ENCODE peak calls at places on chromosomes 4 and X, in ten cellular contexts. I, F, D, N, A, X, O, W, L and T are unnamed samples.

GRCh38 chrX:19867411-19867732 is 20.0 kb downstream of the SH3KBP1 start:
- DNase-seq in I (no peak), F (no peak), D (peak), N (no peak), A (peak), X (no peak), O (peak), W (no peak), L (no peak), T (no peak)

GRCh38 chr4:158411180-158411721 is 110.4 kb upstream of the RXFP1 start:
- DNase-seq in I (no peak), F (no peak), D (no peak), N (no peak), A (no peak), X (no peak), O (no peak), W (no peak), L (peak), T (no peak)

GRCh38 chr4:110290511-110290910 is 92.1 kb upstream of the ELOVL6 start:
- DNase-seq in I (no peak), F (no peak), D (no peak), N (no peak), A (no peak), X (no peak), O (no peak), W (no peak), L (no peak), T (no peak)

GRCh38 chr4:121182296-121182695 is 18.2 kb upstream of the TNIP3 start:
- DNase-seq in I (peak), F (no peak), D (no peak), N (no peak), A (peak), X (no peak), O (no peak), W (no peak), L (no peak), T (no peak)

GRCh38 chrX:39755152-39756032 is 342.4 kb downstream of the BCOR start:
- DNase-seq in I (peak), F (no peak), D (peak), N (peak), A (peak), X (peak), O (peak), W (no peak), L (peak), T (no peak)

GRCh38 chr4:729336-730315 is 24.0 kb downstream of the PCGF3 start:
- DNase-seq in I (no peak), F (no peak), D (no peak), N (no peak), A (no peak), X (no peak), O (no peak), W (no peak), L (no peak), T (no peak)

GRCh38 chr4:9870165-9870564 is 88.7 kb downstream of the DRD5 start:
- DNase-seq in I (no peak), F (no peak), D (no peak), N (no peak), A (no peak), X (no peak), O (no peak), W (no peak), L (no peak), T (no peak)

GRCh38 chr4:96175871-96176270 is 336.0 kb downstream of the PDHA2 start:
- DNase-seq in I (no peak), F (no peak), D (no peak), N (no peak), A (no peak), X (no peak), O (no peak), W (no peak), L (no peak), T (no peak)

GRCh38 chrX:112830540-112830939 is 10.1 kb downstream of the AMOT start:
- DNase-seq in I (no peak), F (no peak), D (no peak), N (no peak), A (no peak), X (no peak), O (no peak), W (no peak), L (no peak), T (no peak)

GRCh38 chrX:129239371-129239770 is 283.9 kb downstream of the SMARCA1 start:
- DNase-seq in I (peak), F (no peak), D (no peak), N (no peak), A (no peak), X (no peak), O (no peak), W (no peak), L (no peak), T (no peak)

GRCh38 chr4:182938213-182938645 is 21.0 kb upstream of the DCTD start:
- DNase-seq in I (peak), F (no peak), D (peak), N (peak), A (peak), X (peak), O (peak), W (peak), L (peak), T (peak)

GRCh38 chr4:138399041-138399440 is 156.9 kb upstream of the SLC7A11 start:
- DNase-seq in I (no peak), F (no peak), D (no peak), N (no peak), A (no peak), X (no peak), O (no peak), W (no peak), L (no peak), T (no peak)

GRCh38 chr4:146282662-146283061 is 68.3 kb downstream of the REELD1 start:
- DNase-seq in I (no peak), F (no peak), D (no peak), N (no peak), A (no peak), X (no peak), O (no peak), W (no peak), L (no peak), T (no peak)

GRCh38 chr4:26878729-26879415 is 18.2 kb downstream of the STIM2 start:
- DNase-seq in I (no peak), F (no peak), D (no peak), N (no peak), A (no peak), X (no peak), O (no peak), W (no peak), L (no peak), T (no peak)

GRCh38 chrX:19030805-19031204 is 46.9 kb upstream of the PHKA2 start:
- DNase-seq in I (no peak), F (no peak), D (no peak), N (no peak), A (no peak), X (no peak), O (no peak), W (no peak), L (no peak), T (no peak)

GRCh38 chr4:121168865-121169281 is 4.8 kb upstream of the TNIP3 start:
- DNase-seq in I (no peak), F (no peak), D (peak), N (no peak), A (no peak), X (no peak), O (no peak), W (no peak), L (no peak), T (no peak)

GRCh38 chr4:173990126-173990878 is 293.2 kb downstream of the FBXO8 start:
- DNase-seq in I (peak), F (no peak), D (peak), N (peak), A (peak), X (no peak), O (peak), W (no peak), L (peak), T (no peak)

GRCh38 chrX:40423299-40423698 is 157.5 kb upstream of the ATP6AP2 start:
- DNase-seq in I (no peak), F (no peak), D (no peak), N (no peak), A (peak), X (no peak), O (no peak), W (no peak), L (no peak), T (peak)

GRCh38 chr4:167114416-167114971 is 119.8 kb downstream of the SPOCK3 start:
- DNase-seq in I (no peak), F (no peak), D (no peak), N (no peak), A (no peak), X (no peak), O (no peak), W (no peak), L (no peak), T (no peak)

GRCh38 chr4:154741877-154742851 is 1.6 kb upstream of the LRAT start:
- DNase-seq in I (no peak), F (no peak), D (no peak), N (no peak), A (no peak), X (no peak), O (no peak), W (no peak), L (peak), T (no peak)

GRCh38 chr4:185232370-185232769 is 23.0 kb downstream of the SNX25 start:
- DNase-seq in I (peak), F (no peak), D (no peak), N (no peak), A (peak), X (no peak), O (no peak), W (no peak), L (no peak), T (no peak)

GRCh38 chr4:86482851-86483490 is 111.1 kb upstream of the PTPN13 start:
- DNase-seq in I (no peak), F (no peak), D (no peak), N (no peak), A (peak), X (no peak), O (no peak), W (no peak), L (peak), T (no peak)

GRCh38 chr4:82739292-82740190 is 59.1 kb downstream of the SCD5 start:
- DNase-seq in I (peak), F (no peak), D (peak), N (peak), A (peak), X (no peak), O (peak), W (peak), L (peak), T (peak)

GRCh38 chr4:146159384-146160058 is 16.0 kb upstream of the LSM6 start:
- DNase-seq in I (no peak), F (no peak), D (no peak), N (no peak), A (no peak), X (no peak), O (no peak), W (no peak), L (no peak), T (no peak)

GRCh38 chrX:67693928-67694327 is 150.1 kb downstream of the AR start:
- DNase-seq in I (peak), F (no peak), D (no peak), N (no peak), A (peak), X (no peak), O (no peak), W (no peak), L (no peak), T (no peak)

GRCh38 chrX:154548028-154548316 is 552 bp downstream of the IKBKG start:
- DNase-seq in I (peak), F (no peak), D (no peak), N (no peak), A (peak), X (no peak), O (no peak), W (no peak), L (no peak), T (no peak)

GRCh38 chr4:1882850-1883271 is 11.7 kb downstream of the NSD2 start:
- DNase-seq in I (no peak), F (no peak), D (peak), N (peak), A (no peak), X (no peak), O (peak), W (no peak), L (no peak), T (no peak)

GRCh38 chr4:148951346-148951745 is 509.1 kb upstream of the NR3C2 start:
- DNase-seq in I (no peak), F (no peak), D (no peak), N (no peak), A (no peak), X (no peak), O (no peak), W (no peak), L (no peak), T (no peak)

GRCh38 chrX:47210661-47211425 is 7.6 kb upstream of the CDK16 start:
- DNase-seq in I (no peak), F (no peak), D (no peak), N (no peak), A (no peak), X (no peak), O (no peak), W (no peak), L (no peak), T (no peak)

GRCh38 chrX:40644175-40644574 is 3.2 kb downstream of the CXorf38 start:
- DNase-seq in I (no peak), F (no peak), D (peak), N (peak), A (peak), X (no peak), O (no peak), W (no peak), L (no peak), T (no peak)

GRCh38 chr4:157447195-157447594 is 226.7 kb downstream of the GRIA2 start:
- DNase-seq in I (no peak), F (no peak), D (no peak), N (no peak), A (no peak), X (no peak), O (no peak), W (no peak), L (no peak), T (no peak)